ENCODE peak calls at places on chromosomes 6 and 20, in ten cellular contexts. B, S, Y, L, Z, D, K, G, C and H are unnamed samples. For H3K27me3, the result is how much of the 10 kb centered on the place peaks cover.

GRCh38 chr6:80742481-80742880 is 636.0 kb downstream of the BCKDHB start:
- DNase-seq in B (no peak), S (no peak), Y (no peak), L (no peak), Z (no peak), D (no peak), K (no peak), G (no peak), C (no peak), H (peak)

GRCh38 chr6:67630146-67630545 is 1004.9 kb upstream of the ADGRB3 start:
- DNase-seq in B (no peak), S (no peak), Y (no peak), L (no peak), Z (no peak), D (no peak), K (no peak), G (no peak), C (no peak), H (no peak)

GRCh38 chr6:41352396-41352795 is 17.0 kb downstream of the NCR2 start:
- DNase-seq in B (no peak), S (no peak), Y (no peak), L (no peak), Z (no peak), D (no peak), K (no peak), G (no peak), C (no peak), H (no peak)

GRCh38 chr20:50790651-50791277 is 4.1 kb upstream of the BCAS4 start:
- DNase-seq in B (peak), S (peak), Y (peak), L (peak), Z (peak), D (peak), K (peak), G (peak), C (peak), H (peak)

GRCh38 chr6:29490552-29490951 is 2.8 kb upstream of the MAS1L start:
- DNase-seq in B (no peak), S (no peak), Y (no peak), L (no peak), Z (no peak), D (no peak), K (no peak), G (no peak), C (no peak), H (no peak)

GRCh38 chr6:149960488-149960887 is 3.3 kb upstream of the ULBP1 start:
- DNase-seq in B (no peak), S (no peak), Y (no peak), L (no peak), Z (no peak), D (no peak), K (no peak), G (no peak), C (no peak), H (no peak)

GRCh38 chr6:169999367-169999766 is 247.9 kb downstream of the ERMARD start:
- DNase-seq in B (no peak), S (no peak), Y (no peak), L (no peak), Z (no peak), D (no peak), K (no peak), G (no peak), C (no peak), H (no peak)

GRCh38 chr6:161166176-161166575 is 107.7 kb downstream of the AGPAT4 start:
- DNase-seq in B (no peak), S (no peak), Y (no peak), L (no peak), Z (no peak), D (no peak), K (no peak), G (no peak), C (no peak), H (no peak)

GRCh38 chr6:53651149-53651763 is 14.3 kb downstream of the KLHL31 start:
- DNase-seq in B (peak), S (peak), Y (peak), L (no peak), Z (peak), D (peak), K (no peak), G (peak), C (peak), H (peak)

GRCh38 chr6:85192186-85192585 is 257.7 kb upstream of the NT5E start:
- DNase-seq in B (no peak), S (no peak), Y (no peak), L (no peak), Z (no peak), D (no peak), K (no peak), G (no peak), C (no peak), H (no peak)

GRCh38 chr20:4060856-4061440 is 45.6 kb upstream of the RNF24 start:
- DNase-seq in B (peak), S (no peak), Y (no peak), L (no peak), Z (no peak), D (no peak), K (no peak), G (no peak), C (no peak), H (no peak)

GRCh38 chr6:104710543-104711335 is 149.0 kb downstream of the HACE1 start:
- DNase-seq in B (no peak), S (no peak), Y (no peak), L (no peak), Z (no peak), D (no peak), K (no peak), G (no peak), C (no peak), H (no peak)

GRCh38 chr20:55255016-55255415 is 750.3 kb downstream of the CBLN4 start:
- DNase-seq in B (no peak), S (no peak), Y (no peak), L (no peak), Z (no peak), D (no peak), K (no peak), G (no peak), C (no peak), H (no peak)

GRCh38 chr6:41214559-41215238 is 13.4 kb upstream of the TREML4 start:
- DNase-seq in B (no peak), S (no peak), Y (no peak), L (no peak), Z (peak), D (no peak), K (no peak), G (no peak), C (no peak), H (no peak)

GRCh38 chr6:121884621-121885020 is 449.2 kb downstream of the GJA1 start:
- DNase-seq in B (no peak), S (no peak), Y (no peak), L (no peak), Z (no peak), D (no peak), K (no peak), G (no peak), C (no peak), H (no peak)

GRCh38 chr6:127481628-127482027 is 22.4 kb upstream of the KIAA0408 start:
- DNase-seq in B (no peak), S (no peak), Y (no peak), L (no peak), Z (no peak), D (no peak), K (no peak), G (peak), C (no peak), H (no peak)

GRCh38 chr6:149840345-149841075 is 23.6 kb downstream of the LRP11 start:
- DNase-seq in B (peak), S (peak), Y (peak), L (peak), Z (peak), D (peak), K (no peak), G (peak), C (peak), H (peak)

GRCh38 chr20:7980332-7981046 is 39.1 kb downstream of the TMX4 start:
- DNase-seq in B (no peak), S (no peak), Y (no peak), L (no peak), Z (no peak), D (peak), K (no peak), G (peak), C (no peak), H (peak)

GRCh38 chr6:128491643-128492206 is 28.7 kb downstream of the PTPRK start:
- DNase-seq in B (peak), S (peak), Y (no peak), L (no peak), Z (peak), D (peak), K (no peak), G (no peak), C (no peak), H (peak)

GRCh38 chr6:38836585-38836984 is 121.5 kb downstream of the DNAH8 start:
- DNase-seq in B (no peak), S (no peak), Y (no peak), L (no peak), Z (no peak), D (no peak), K (no peak), G (no peak), C (no peak), H (no peak)

GRCh38 chr6:155968921-155969320 is 513.3 kb upstream of the NOX3 start:
- DNase-seq in B (no peak), S (no peak), Y (no peak), L (no peak), Z (no peak), D (no peak), K (no peak), G (no peak), C (no peak), H (no peak)

DNA sequence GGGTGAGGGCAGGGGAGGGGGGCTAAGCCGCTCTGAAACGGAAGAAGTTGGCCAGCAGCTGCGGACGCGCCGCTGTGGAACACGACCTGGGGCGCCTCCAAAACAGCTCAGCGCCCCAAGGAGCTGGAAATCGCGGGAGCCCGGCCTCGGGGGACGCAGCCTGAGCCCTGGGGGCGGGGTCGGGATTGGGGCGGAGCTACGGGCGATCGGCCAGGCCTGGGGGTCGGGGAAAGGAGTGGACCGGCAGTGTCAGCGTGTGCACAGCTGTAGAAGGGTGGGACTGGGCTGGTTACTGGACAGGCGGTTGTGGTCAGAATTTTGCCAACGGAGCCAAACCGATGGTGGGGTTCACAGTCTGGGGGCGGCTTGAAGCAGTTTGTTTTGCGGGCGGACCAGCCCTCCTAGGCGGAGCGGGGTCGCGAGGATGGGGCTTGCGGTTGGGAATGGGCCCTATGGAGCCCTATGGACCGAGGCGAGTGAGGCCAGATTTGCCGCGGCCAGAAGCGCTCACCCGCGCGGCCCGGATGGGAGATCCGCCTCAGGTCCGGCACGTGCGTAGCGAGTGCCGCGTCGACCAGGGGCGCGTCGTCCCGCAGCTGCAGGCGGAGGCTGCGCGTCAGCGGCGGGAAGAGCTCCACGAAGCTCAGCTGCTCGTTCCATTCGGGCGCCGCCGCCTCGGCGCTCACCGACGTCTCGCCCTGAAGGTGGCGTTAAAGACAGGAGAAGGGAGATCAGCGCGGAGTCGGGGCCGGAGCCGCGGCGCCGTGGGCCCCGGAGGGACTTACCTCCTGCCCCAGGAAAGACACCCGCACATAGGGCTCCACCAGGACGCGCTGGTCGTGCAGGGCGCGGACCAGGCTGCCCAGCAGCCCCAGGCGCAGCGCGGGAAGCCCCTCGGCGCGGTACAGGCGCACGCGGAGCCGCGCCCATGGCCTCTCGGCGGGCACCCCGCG is 14.3 kb upstream of the SPAG4 start:
- DNase-seq in B (peak), S (peak), Y (peak), L (peak), Z (peak), D (peak), K (no peak), G (peak), C (peak), H (peak)
- H3K4me3 ChIP-seq in B (peak), S (peak), Y (peak), L (peak), Z (no peak), D (peak), K (peak), G (no peak), C (peak), H (peak)

DNA sequence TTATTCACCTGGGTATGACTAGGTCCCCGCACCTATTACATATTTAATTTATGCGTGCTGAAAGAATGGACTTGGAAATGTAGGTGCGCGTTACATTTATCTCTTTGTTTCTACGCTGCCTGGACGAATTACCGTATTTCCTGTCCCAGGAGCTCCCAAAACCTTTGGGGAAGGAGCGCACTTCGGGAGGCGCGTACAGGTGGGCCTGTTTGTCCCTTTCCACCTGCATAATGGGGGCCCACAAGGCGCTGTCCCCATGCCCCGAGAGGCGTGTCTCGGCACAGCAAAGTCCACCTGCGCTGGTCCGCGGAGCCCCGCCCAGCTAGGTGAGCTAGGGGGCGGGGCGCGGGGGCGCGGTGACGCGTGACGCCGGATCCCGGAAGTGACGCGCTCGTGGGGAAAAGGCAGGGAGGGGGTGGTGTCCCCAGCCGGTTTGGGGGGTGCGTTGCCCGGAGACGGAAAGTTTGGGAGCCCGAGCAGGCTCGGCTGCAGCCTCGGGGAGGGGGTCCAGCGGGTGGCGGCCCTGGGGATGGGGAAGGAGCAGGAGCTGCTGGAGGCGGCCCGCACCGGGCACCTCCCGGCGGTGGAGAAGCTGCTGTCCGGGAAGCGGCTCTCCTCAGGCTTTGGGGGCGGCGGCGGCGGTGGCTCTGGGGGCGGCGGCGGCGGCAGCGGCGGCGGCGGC is at the start of gene ANKS1A:
- DNase-seq in B (peak), S (peak), Y (peak), L (peak), Z (peak), D (peak), K (peak), G (peak), C (peak), H (peak)
- TF ChIP-seq POLR2A in B (peak), S (peak), Y (peak), L (peak), Z (peak), D (peak), K (peak), G (peak), C (peak), H (peak)

GRCh38 chr6:125658759-125659431 is 90.5 kb upstream of the HEY2 start:
- DNase-seq in B (no peak), S (no peak), Y (no peak), L (no peak), Z (no peak), D (no peak), K (no peak), G (no peak), C (no peak), H (no peak)

GRCh38 chr6:125665415-125665814 is 84.0 kb upstream of the HEY2 start:
- DNase-seq in B (no peak), S (no peak), Y (no peak), L (no peak), Z (no peak), D (no peak), K (no peak), G (no peak), C (no peak), H (no peak)

GRCh38 chr6:125659887-125660286 is 89.5 kb upstream of the HEY2 start:
- DNase-seq in B (no peak), S (no peak), Y (no peak), L (no peak), Z (no peak), D (no peak), K (no peak), G (no peak), C (no peak), H (no peak)

GRCh38 chr6:125658125-125658524 is 91.3 kb upstream of the HEY2 start:
- DNase-seq in B (no peak), S (no peak), Y (no peak), L (no peak), Z (no peak), D (no peak), K (no peak), G (no peak), C (no peak), H (no peak)

GRCh38 chr6:125662301-125662700 is 87.1 kb upstream of the HEY2 start:
- DNase-seq in B (no peak), S (no peak), Y (no peak), L (no peak), Z (no peak), D (no peak), K (no peak), G (no peak), C (no peak), H (no peak)
- H3K27me3 ChIP-seq in B (under half), S (under half), Y (under half), L (under half), Z (under half), D (under half), K (under half), G (under half), C (under half), H (under half)

GRCh38 chr20:764255-764654 is 4.0 kb downstream of the SLC52A3 start:
- DNase-seq in B (no peak), S (no peak), Y (no peak), L (no peak), Z (no peak), D (no peak), K (no peak), G (no peak), C (no peak), H (no peak)

GRCh38 chr20:766906-767305 is 1.4 kb downstream of the SLC52A3 start:
- DNase-seq in B (no peak), S (no peak), Y (no peak), L (no peak), Z (no peak), D (no peak), K (no peak), G (no peak), C (no peak), H (no peak)

GRCh38 chr20:770691-771090 is 2.4 kb upstream of the SLC52A3 start:
- DNase-seq in B (no peak), S (no peak), Y (no peak), L (no peak), Z (no peak), D (no peak), K (no peak), G (no peak), C (no peak), H (no peak)

GRCh38 chr20:771741-772464 is 3.6 kb upstream of the SLC52A3 start:
- DNase-seq in B (no peak), S (no peak), Y (no peak), L (no peak), Z (no peak), D (no peak), K (no peak), G (no peak), C (no peak), H (no peak)

DNA sequence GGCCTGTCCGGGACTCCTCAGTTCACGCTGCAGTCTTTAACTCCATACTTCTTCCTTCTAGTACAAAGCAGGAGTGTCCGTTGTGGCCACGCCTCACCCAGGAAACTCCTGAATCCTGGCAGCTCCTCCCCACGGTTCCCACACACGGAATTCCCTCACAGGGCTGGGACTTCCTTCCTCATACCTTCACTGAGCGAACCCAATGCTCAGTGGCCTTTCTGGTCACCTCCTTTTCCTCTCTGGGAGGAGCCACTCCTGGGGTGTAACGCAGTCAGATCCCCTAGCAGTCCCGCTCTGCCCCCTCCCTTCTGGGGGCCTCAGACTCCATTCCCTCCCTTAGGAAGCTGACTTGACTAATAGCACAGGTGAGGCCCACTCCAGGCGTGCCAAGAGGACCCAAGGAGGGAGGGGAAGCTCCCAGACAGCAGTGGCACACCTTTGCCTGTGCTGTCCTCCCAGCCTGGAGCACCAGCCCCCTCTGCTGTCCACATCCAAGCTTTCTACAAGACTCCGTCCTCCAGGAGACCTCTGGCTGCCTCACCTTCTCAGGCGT is at the start of gene SLC52A3:
- DNase-seq in B (peak), S (peak), Y (peak), L (no peak), Z (peak), D (peak), K (no peak), G (no peak), C (peak), H (peak)
- H3K4me3 ChIP-seq in B (no peak), S (no peak), Y (peak), L (no peak), Z (no peak), D (no peak), K (no peak), G (no peak), C (peak), H (no peak)

DNA sequence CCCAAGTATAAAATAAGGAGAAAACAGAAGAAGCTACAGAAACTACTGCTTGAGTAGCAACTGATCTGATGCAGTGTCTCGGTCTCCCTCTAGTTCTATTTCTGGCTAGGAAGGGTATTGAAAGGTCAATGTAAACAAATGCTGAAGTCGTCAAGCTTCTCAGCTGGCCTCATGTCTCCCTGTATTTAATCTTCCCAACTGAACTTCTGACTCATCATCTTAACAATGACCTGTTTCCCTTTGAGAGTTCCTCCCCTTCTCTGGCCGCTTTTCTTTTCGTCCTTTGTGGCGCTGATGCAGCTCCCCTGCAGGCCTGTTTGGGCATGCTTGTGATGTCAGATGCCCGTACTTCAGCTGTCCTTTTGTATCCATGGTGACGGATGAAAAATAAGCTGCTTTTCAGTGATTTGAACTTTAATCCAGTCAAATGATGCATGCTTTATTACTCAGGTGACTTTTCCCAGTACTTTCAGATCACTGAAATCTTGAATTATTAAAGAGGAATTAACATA is 7.8 kb upstream of the LCA5 start:
- DNase-seq in B (peak), S (peak), Y (peak), L (peak), Z (peak), D (peak), K (peak), G (peak), C (peak), H (peak)
- TF ChIP-seq POLR2A in B (peak), S (no peak), Y (no peak), L (no peak), Z (no peak), D (peak), K (no peak), G (peak), C (no peak), H (no peak)